ENCODE peak calls at places on chromosomes 11 and 22, in five cellular contexts. J is left lung; M is stomach; Z is effector memory CD4-positive, alpha-beta T cell; S is psoas muscle. K is an unnamed sample.
A peak's percentile ranks its signal among the peaks of the same experiment; 100 is the strongest.

GRCh38 chr11:125886997-125887372 is 483 bp upstream of the HYLS1 start:
- DNase-seq in J (peak; percentile 63), M (no peak), Z (no peak), S (peak; percentile 72), K (no peak)

GRCh38 chr11:103488021-103488420 is 378.8 kb downstream of the DYNC2H1 start:
- DNase-seq in J (no peak), M (no peak), Z (no peak), S (no peak), K (no peak)

GRCh38 chr11:27246925-27247324 is 116.1 kb downstream of the CCDC34 start:
- DNase-seq in J (no peak), M (no peak), Z (no peak), S (no peak), K (no peak)

GRCh38 chr22:36546932-36547331 is 18.0 kb upstream of the EIF3D start:
- DNase-seq in J (no peak), M (no peak), Z (no peak), S (no peak), K (no peak)

GRCh38 chr11:91790346-91790745 is 434.3 kb upstream of the FAT3 start:
- DNase-seq in J (no peak), M (no peak), Z (no peak), S (no peak), K (no peak)

GRCh38 chr11:83836883-83837654 is 550.9 kb upstream of the CCDC90B start:
- DNase-seq in J (no peak), M (peak; percentile 45), Z (no peak), S (no peak), K (no peak)

GRCh38 chr11:134514354-134514951 is 102.4 kb upstream of the B3GAT1 start:
- DNase-seq in J (peak; percentile 26), M (peak; percentile 24), Z (no peak), S (no peak), K (no peak)

GRCh38 chr11:94199367-94200130 is 70.9 kb downstream of the PANX1 start:
- DNase-seq in J (no peak), M (no peak), Z (no peak), S (no peak), K (no peak)

GRCh38 chr11:67576742-67577475 is 6.7 kb upstream of the GSTP1 start:
- DNase-seq in J (no peak), M (no peak), Z (no peak), S (no peak), K (no peak)

GRCh38 chr11:617912-618682 is 2.3 kb upstream of the IRF7 start:
- DNase-seq in J (no peak), M (no peak), Z (no peak), S (no peak), K (no peak)

GRCh38 chr11:71428861-71429435 is 19.2 kb downstream of the DHCR7 start:
- DNase-seq in J (no peak), M (peak; percentile 44), Z (no peak), S (no peak), K (no peak)

GRCh38 chr11:112298535-112298934 is 37.9 kb upstream of the PLET1 start:
- DNase-seq in J (no peak), M (peak; percentile 55), Z (no peak), S (peak; percentile 68), K (no peak)

GRCh38 chr22:23862103-23862502 is 4.4 kb downstream of the SLC2A11 start:
- DNase-seq in J (no peak), M (no peak), Z (no peak), S (no peak), K (no peak)

GRCh38 chr11:11265994-11266606 is 87.0 kb downstream of the CSNK2A3 start:
- DNase-seq in J (no peak), M (peak; percentile 56), Z (peak; percentile 16), S (peak; percentile 76), K (no peak)

GRCh38 chr22:39545310-39546063 is 12.9 kb upstream of the RPS19BP1 start:
- DNase-seq in J (no peak), M (no peak), Z (peak; percentile 30), S (peak; percentile 69), K (no peak)

GRCh38 chr11:77267910-77268309 is 33.6 kb downstream of the GDPD4 start:
- DNase-seq in J (no peak), M (no peak), Z (no peak), S (no peak), K (no peak)

GRCh38 chr11:130782361-130783221 is 133.7 kb downstream of the SNX19 start:
- DNase-seq in J (no peak), M (no peak), Z (no peak), S (no peak), K (no peak)

GRCh38 chr11:68040121-68040956 is 1.5 kb downstream of the TCIRG1 start:
- DNase-seq in J (peak; percentile 80), M (peak; percentile 75), Z (no peak), S (peak; percentile 77), K (no peak)

GRCh38 chr22:39311592-39312400 is 7.6 kb downstream of the RPL3 start:
- DNase-seq in J (no peak), M (no peak), Z (no peak), S (no peak), K (no peak)

GRCh38 chr11:103959279-103959930 is 77.0 kb upstream of the DDI1 start:
- DNase-seq in J (no peak), M (no peak), Z (no peak), S (no peak), K (no peak)

GRCh38 chr11:11748706-11749365 is 92.9 kb upstream of the USP47 start:
- DNase-seq in J (no peak), M (no peak), Z (no peak), S (no peak), K (no peak)

GRCh38 chr11:59266491-59266890 is 53.8 kb upstream of the MPEG1 start:
- DNase-seq in J (no peak), M (no peak), Z (no peak), S (no peak), K (no peak)

GRCh38 chr22:42915980-42916765 is 59.1 kb upstream of the ARFGAP3 start:
- DNase-seq in J (no peak), M (peak; percentile 59), Z (no peak), S (no peak), K (no peak)

GRCh38 chr11:3014314-3014938 is 22.3 kb upstream of the NAP1L4 start:
- DNase-seq in J (no peak), M (no peak), Z (peak; percentile 33), S (no peak), K (no peak)

GRCh38 chr11:120121914-120122473 is 15.9 kb downstream of the TRIM29 start:
- DNase-seq in J (peak; percentile 46), M (no peak), Z (no peak), S (no peak), K (no peak)

GRCh38 chr11:44085330-44085729 is 10.1 kb upstream of the EXT2 start:
- DNase-seq in J (no peak), M (no peak), Z (no peak), S (no peak), K (no peak)

GRCh38 chr11:120239713-120240640 is at the start of gene POU2F3:
- DNase-seq in J (no peak), M (peak; percentile 52), Z (no peak), S (peak; percentile 34), K (no peak)

DNA sequence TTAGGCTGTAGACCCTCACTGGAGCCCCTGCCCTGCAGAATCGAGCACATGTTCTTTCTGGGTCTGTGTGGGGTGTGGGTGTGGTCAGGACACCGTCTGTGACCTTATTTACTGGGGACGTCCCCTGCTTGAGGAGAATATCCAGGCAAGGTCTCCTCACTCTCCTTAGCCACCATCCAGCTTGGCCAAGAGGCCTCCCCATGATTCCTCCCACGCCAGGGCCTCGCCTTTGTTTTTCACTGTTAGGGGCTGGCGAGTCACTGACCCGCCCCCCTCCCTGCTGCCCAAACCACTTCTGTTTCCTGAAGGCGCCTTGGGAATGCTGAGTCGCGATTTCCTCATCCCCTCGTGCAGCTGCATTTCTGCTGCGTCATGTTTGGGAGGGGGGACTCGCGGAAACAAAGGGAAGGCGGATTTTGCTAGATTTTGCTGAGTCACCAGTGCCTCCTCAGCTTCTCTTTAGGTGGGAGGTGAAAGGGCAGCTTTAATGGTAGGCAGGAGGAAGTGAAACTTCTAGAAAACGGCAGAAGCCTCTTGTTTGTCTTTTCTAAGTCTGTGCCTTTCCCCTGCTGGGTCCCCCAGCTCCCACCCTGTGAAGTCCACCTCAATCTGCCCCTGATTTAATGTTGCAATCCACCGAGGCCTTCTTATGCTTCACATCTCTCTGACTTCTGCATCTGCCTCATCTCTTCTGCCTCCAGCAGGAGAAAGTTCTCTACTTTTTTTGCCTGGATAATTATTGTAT is 4.0 kb upstream of the HMOX1 start:
- DNase-seq in J (peak; percentile 96), M (peak; percentile 91), Z (no peak), S (peak; percentile 95), K (peak; percentile 92)
- H3K4me3 ChIP-seq in J (no peak overlapping the region), M (no peak overlapping the region), Z (no peak overlapping the region), S (no peak overlapping the region), K (peak overlapping the region; percentile 48)

GRCh38 chr11:69277074-69277809 is 16.7 kb upstream of the MYEOV start:
- DNase-seq in J (no peak), M (no peak), Z (no peak), S (no peak), K (no peak)
- H3K4me3 ChIP-seq in J (no peak overlapping the region), M (no peak overlapping the region), Z (no peak overlapping the region), S (no peak overlapping the region), K (no peak overlapping the region)

DNA sequence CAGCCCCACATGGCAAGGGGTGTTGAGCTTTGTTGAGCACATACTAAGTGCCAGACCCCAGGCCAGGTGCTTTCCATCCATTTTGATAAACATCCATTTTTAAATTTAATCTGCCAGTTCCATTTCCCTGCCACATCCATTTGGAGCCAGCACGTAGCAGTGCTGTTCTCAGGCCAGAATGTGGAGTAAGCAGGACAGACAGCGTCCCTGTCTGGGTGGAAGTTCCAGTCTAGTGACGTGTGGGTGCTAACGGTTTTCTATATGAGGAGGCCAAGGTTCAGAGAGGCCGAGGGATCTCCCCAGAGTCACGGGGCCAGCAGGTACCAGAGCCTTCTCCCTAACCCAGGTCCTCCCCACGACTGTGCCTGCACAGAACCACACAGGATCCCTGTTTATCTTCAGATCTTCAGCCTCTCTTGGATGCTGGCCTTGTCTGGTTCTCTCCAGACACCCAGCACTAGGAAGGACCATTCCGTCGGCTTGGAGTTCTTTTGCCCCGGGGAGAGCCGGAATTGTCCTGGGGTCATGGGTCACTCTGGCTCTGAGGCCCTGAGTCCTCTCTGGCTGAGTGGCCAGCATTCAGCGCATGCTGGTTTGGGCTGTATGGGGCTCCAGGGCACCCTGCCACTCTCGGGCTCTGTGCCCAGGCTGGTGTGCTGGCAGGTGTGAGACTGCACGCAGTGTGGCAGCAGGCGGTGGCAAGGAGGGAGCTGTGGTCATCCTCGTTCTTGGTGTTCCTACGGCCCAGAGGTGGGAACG is 63.6 kb upstream of the PPARA start:
- DNase-seq in J (peak; percentile 33), M (peak; percentile 24), Z (no peak), S (peak; percentile 70), K (no peak)
- H3K4me3 ChIP-seq in J (peak overlapping the region; percentile 38), M (no peak overlapping the region), Z (no peak overlapping the region), S (peak overlapping the region; percentile 48), K (peak overlapping the region; percentile 86)

DNA sequence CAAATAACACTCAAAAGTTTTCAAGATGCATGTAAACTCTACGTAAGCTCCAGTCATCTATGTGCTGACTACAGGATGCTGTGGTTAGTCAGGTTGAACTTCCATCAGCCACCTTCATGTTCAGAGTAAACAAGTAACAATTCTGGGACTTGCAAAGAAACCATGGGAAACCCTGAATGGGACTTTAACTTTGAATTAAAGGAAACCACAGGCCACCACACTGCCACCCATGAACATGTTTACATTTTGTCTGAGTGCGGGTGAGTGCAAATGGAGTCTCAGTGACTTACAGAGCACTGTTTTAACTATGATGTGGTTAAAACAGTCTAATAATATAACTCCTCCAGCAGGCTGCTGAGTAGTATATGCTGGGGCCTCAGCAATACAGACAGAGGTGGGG is 12.9 kb upstream of the SYTL2 start:
- DNase-seq in J (no peak), M (no peak), Z (peak; percentile 67), S (no peak), K (no peak)
- H3K4me3 ChIP-seq in J (no peak overlapping the region), M (no peak overlapping the region), Z (no peak overlapping the region), S (no peak overlapping the region), K (no peak overlapping the region)

K was measured in thoracic aorta.